ENCODE peak calls at places on chromosomes 2 and 18, in seven cellular contexts. A is NCI-H345; Q is NCI-H1092 treated with DMSO at 0.1 percent for 48 hours; R is neuronal stem cell; Z is cardiac fibroblast; F is stimulated activated CD4-positive, alpha-beta T cell treated with anti-CD3 and anti-CD28 coated beads, TNF-alpha, amount 100 ng/mL, for 4 hours; I is effector CD4-positive, alpha-beta T cell. V is an unnamed sample.

GRCh38 chr2:23661276-23662050 is 265.5 kb downstream of the ATAD2B start:
- DNase-seq in A (peak), I (no peak), Z (no peak), R (no peak), Q (no peak), F (no peak), V (peak)

GRCh38 chr2:100422320-100422719 is 4.9 kb upstream of the CHST10 start:
- DNase-seq in R (no peak), F (no peak), Q (peak), Z (peak), I (no peak), A (no peak), V (no peak)

GRCh38 chr2:232351686-232352510 is 26.7 kb upstream of the ALPP start:
- DNase-seq in Q (no peak), Z (no peak), A (no peak), F (no peak), R (no peak), I (no peak), V (no peak)

GRCh38 chr2:120238728-120239487 is 13.7 kb upstream of the RALB start:
- DNase-seq in F (no peak), I (no peak), A (no peak), R (no peak), Z (peak), Q (no peak), V (peak)

GRCh38 chr18:68714356-68714706 is 577 bp downstream of the TMX3 start:
- DNase-seq in I (no peak), A (no peak), R (no peak), Z (peak), Q (peak), F (no peak), V (no peak)

GRCh38 chr18:8489761-8490160 is 119.5 kb upstream of the RAB12 start:
- DNase-seq in R (no peak), F (no peak), Z (no peak), I (no peak), A (no peak), Q (no peak), V (no peak)

GRCh38 chr18:79987566-79987965 is 797 bp downstream of the TXNL4A start:
- DNase-seq in I (no peak), Z (peak), F (no peak), A (no peak), Q (no peak), R (no peak), V (no peak)

GRCh38 chr2:27724905-27725693 is 46.4 kb upstream of the MRPL33 start:
- DNase-seq in R (no peak), I (no peak), Z (peak), F (no peak), A (no peak), Q (no peak), V (no peak)

GRCh38 chr2:73006969-73007710 is 64.4 kb downstream of the SFXN5 start:
- DNase-seq in Q (no peak), A (no peak), I (no peak), Z (peak), R (no peak), F (no peak), V (peak)

GRCh38 chr2:120750488-120751210 is 15.0 kb downstream of the GLI2 start:
- DNase-seq in Z (no peak), I (no peak), R (no peak), F (no peak), Q (no peak), A (no peak), V (no peak)

GRCh38 chr18:23231340-23232021 is 96.2 kb downstream of the CABLES1 start:
- DNase-seq in F (peak), I (peak), Z (peak), R (no peak), Q (no peak), A (no peak), V (peak)

GRCh38 chr2:68980956-68981355 is 6.5 kb downstream of the GKN1 start:
- DNase-seq in F (no peak), Z (no peak), A (no peak), I (no peak), R (no peak), Q (no peak), V (no peak)

GRCh38 chr2:67451086-67451832 is 54.1 kb downstream of the ETAA1 start:
- DNase-seq in R (no peak), F (no peak), I (no peak), A (peak), Q (no peak), Z (peak), V (no peak)

GRCh38 chr18:48676346-48676745 is 137.5 kb downstream of the CTIF start:
- DNase-seq in R (no peak), Q (no peak), I (no peak), Z (no peak), F (no peak), A (no peak), V (peak)

GRCh38 chr2:106165556-106165955 is 28.5 kb downstream of the UXS1 start:
- DNase-seq in Z (peak), R (peak), F (no peak), Q (no peak), A (no peak), I (no peak), V (no peak)

GRCh38 chr2:70561893-70562292 is 8.3 kb upstream of the TGFA start:
- DNase-seq in F (no peak), A (no peak), R (no peak), Z (no peak), I (no peak), Q (no peak), V (no peak)

GRCh38 chr2:224847961-224848850 is 132.0 kb upstream of the CCDC195 start:
- DNase-seq in R (no peak), I (no peak), A (peak), Q (peak), Z (peak), F (no peak), V (no peak)

V was measured in kidney.